ENCODE peak calls at places on chromosomes 5 and 9, in four cellular contexts. M, Z, J and E are unnamed samples.

GRCh38 chr5:14414007-14414406 is 167.6 kb upstream of the OTULINL start:
- DNase-seq in Z (no peak), J (no peak), M (no peak), E (no peak)

GRCh38 chr9:6538666-6539071 is 106.9 kb downstream of the GLDC start:
- DNase-seq in M (peak), J (no peak), Z (no peak), E (no peak)

GRCh38 chr5:68449380-68449779 is 233.8 kb downstream of the PIK3R1 start:
- DNase-seq in J (no peak), Z (no peak), M (peak), E (no peak)

GRCh38 chr5:92822183-92822582 is 758.8 kb downstream of the NR2F1-AS1 start:
- DNase-seq in M (no peak), J (no peak), Z (no peak), E (no peak)

GRCh38 chr5:139650031-139650688 is 2.0 kb downstream of the CXXC5 start:
- DNase-seq in J (peak), Z (peak), M (no peak), E (no peak)

GRCh38 chr9:131469951-131470350 is 32.8 kb upstream of the POMT1 start:
- DNase-seq in M (no peak), J (no peak), Z (no peak), E (no peak)

GRCh38 chr5:96716007-96716406 is 53.8 kb downstream of the CAST start:
- DNase-seq in M (no peak), J (no peak), Z (no peak), E (no peak)

GRCh38 chr9:292915-293314 is 78.2 kb downstream of the DOCK8 start:
- DNase-seq in M (no peak), J (no peak), Z (no peak), E (no peak)

GRCh38 chr9:17018001-17018491 is 116.8 kb upstream of the CNTLN start:
- DNase-seq in Z (no peak), J (no peak), M (peak), E (no peak)

GRCh38 chr9:6703898-6704639 is 53.7 kb upstream of the KDM4C start:
- DNase-seq in Z (peak), J (peak), M (peak), E (peak)

GRCh38 chr9:94490465-94490864 is 64.4 kb upstream of the PCAT7 start:
- DNase-seq in J (no peak), Z (peak), M (no peak), E (no peak)

GRCh38 chr5:142475102-142475501 is 150.3 kb upstream of the SPRY4 start:
- DNase-seq in M (no peak), J (no peak), Z (no peak), E (no peak)

GRCh38 chr5:142287973-142288313 is 36.9 kb downstream of the SPRY4 start:
- DNase-seq in M (no peak), Z (no peak), J (no peak), E (no peak)

GRCh38 chr9:112061152-112061740 is 113.9 kb downstream of the SUSD1 start:
- DNase-seq in J (no peak), M (peak), Z (no peak), E (no peak)

DNA sequence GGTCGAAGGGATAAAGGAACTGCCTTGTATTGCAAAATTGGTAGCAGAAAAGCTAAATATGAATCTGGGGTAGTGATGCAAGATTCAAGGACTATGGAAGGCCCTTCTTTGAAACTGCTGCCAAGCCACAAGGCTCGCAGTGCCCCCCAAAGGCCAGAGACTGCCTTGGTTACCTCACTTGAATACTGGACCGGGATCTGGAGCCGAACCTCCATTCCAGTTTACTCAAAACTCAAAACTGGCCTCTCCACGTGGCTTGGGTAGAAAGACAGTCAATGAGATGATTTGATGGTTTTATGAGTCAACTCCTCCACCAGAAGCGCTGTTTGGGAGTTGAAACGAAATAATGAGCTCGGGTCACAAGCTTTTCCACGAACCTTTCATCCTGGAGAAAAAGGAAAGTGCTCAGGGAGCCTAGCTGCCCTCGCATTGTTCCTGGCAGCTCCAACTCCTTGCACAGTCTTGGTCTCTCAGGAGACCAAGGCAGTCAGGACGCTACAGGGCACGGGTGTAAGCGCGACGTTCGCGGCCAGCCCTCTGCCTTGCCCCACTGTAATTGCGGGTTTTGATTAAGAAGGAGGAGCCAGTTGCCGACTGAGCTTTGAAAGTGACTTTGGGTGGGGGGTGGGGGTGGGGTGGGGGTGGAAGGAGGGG is 2.8 kb downstream of the ST8SIA4 start:
- DNase-seq in J (no peak), M (peak), Z (peak), E (no peak)
- TF ChIP-seq CTCF in J (no peak), M (no peak), Z (no peak), E (peak)

GRCh38 chr9:4386819-4387218 is 87.0 kb upstream of the GLIS3 start:
- DNase-seq in Z (no peak), M (no peak), J (no peak), E (no peak)
- TF ChIP-seq CTCF in Z (no peak), M (no peak), J (no peak), E (no peak)

GRCh38 chr5:90193185-90193822 is 216.3 kb downstream of the CETN3 start:
- DNase-seq in Z (no peak), J (no peak), M (peak), E (no peak)
- TF ChIP-seq CTCF in Z (no peak), J (no peak), M (no peak), E (no peak)

GRCh38 chr9:79403495-79403894 is 168.3 kb upstream of the TLE4 start:
- DNase-seq in J (no peak), M (no peak), Z (no peak), E (no peak)
- TF ChIP-seq CTCF in J (no peak), M (no peak), Z (no peak), E (no peak)

GRCh38 chr9:82581516-82581915 is 481.4 kb downstream of the RASEF start:
- DNase-seq in J (no peak), M (peak), Z (no peak), E (no peak)
- TF ChIP-seq CTCF in J (no peak), M (no peak), Z (no peak), E (no peak)

GRCh38 chr5:151234476-151235238 is 10.8 kb upstream of the CCDC69 start:
- DNase-seq in J (no peak), M (peak), Z (no peak), E (no peak)
- TF ChIP-seq CTCF in J (no peak), M (no peak), Z (no peak), E (no peak)

GRCh38 chr5:150357326-150358260 is at the start of gene TCOF1:
- DNase-seq in Z (peak), J (peak), M (peak), E (peak)
- TF ChIP-seq CTCF in Z (no peak), J (no peak), M (no peak), E (no peak)

DNA sequence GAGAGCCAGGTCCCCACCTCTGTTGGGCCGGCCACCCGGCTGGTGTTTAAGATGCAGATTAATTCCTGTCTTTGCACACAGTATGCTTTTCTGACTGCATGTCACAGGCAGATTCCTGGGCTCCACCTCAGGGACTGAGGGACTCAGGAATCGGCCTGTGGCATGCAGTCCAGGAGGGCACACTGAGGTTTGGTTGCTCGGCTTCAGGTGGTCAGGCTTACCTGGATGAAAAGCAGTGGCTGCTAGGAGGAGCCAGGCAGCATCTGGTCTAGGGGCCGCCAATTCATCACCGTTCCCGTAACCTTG is 1.1 kb downstream of the WDR5 start:
- DNase-seq in Z (no peak), M (no peak), J (no peak), E (no peak)
- TF ChIP-seq CTCF in Z (no peak), M (no peak), J (no peak), E (no peak)

DNA sequence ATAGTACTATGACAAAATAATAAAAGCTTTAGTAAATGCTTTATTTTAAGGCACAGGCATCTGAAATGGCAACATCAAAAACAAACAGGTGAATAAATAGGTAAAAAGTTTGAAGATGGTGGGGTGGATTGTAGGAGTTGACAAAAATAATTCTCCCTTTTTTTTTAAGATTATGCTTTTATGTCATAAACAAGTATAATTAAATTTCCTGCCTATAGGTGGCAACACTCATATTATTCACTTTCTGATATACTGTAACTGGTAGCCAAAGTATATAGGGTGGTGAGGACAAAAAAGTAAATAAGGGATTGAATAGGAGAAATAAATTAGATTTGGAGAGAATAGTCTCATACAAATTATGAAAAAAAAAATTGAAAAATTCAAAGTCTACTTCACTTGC is 120.0 kb upstream of the ACOT12 start:
- DNase-seq in M (no peak), J (no peak), Z (no peak), E (no peak)
- TF ChIP-seq CTCF in M (no peak), J (no peak), Z (peak), E (no peak)

DNA sequence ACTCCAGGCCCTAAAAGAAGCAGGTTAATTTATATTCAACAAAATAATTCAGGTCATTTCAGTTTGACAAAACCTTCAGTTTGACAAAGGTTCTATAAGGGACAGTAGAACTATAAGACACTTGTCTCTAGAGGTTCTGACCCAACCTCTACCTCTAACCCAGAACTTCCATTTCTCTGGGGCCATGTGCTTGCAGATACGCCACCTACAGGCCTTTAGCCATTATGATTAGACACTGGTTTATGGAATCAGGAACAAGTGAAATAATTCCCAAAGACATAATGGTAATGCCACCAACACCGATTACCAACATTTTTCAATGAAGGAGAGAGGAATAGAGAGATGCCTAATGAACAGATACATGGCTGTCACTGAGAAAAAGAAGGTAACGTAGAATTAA is 733.9 kb downstream of the PRELID2 start:
- DNase-seq in M (no peak), J (no peak), Z (peak), E (no peak)
- TF ChIP-seq CTCF in M (no peak), J (no peak), Z (peak), E (peak)